ENCODE peak calls at places on chromosomes 2 and 18, in five cellular contexts. C, D, V, S and I are unnamed samples.

GRCh38 chr2:160269803-160270570 is 69.9 kb upstream of the ITGB6 start:
- DNase-seq in C (peak), D (no peak), V (peak), S (peak), I (peak)

GRCh38 chr18:31946305-31947046 is 3.5 kb upstream of the TRAPPC8 start:
- DNase-seq in C (no peak), D (no peak), V (no peak), S (no peak), I (no peak)

GRCh38 chr18:4107049-4107459 is 348.1 kb downstream of the DLGAP1 start:
- DNase-seq in C (no peak), D (no peak), V (no peak), S (no peak), I (no peak)

GRCh38 chr2:145033438-145033837 is 513.5 kb upstream of the ZEB2 start:
- DNase-seq in C (no peak), D (no peak), V (no peak), S (no peak), I (no peak)

GRCh38 chr2:118223487-118224136 is 135.3 kb downstream of the INSIG2 start:
- DNase-seq in C (peak), D (no peak), V (no peak), S (no peak), I (no peak)

GRCh38 chr2:20415511-20415918 is 31.4 kb upstream of the RHOB start:
- DNase-seq in C (no peak), D (peak), V (no peak), S (no peak), I (no peak)

GRCh38 chr2:186853871-186854435 is 5.0 kb upstream of the ZSWIM2 start:
- DNase-seq in C (no peak), D (no peak), V (no peak), S (no peak), I (no peak)

GRCh38 chr2:43078781-43079755 is 147.3 kb downstream of the ZFP36L2 start:
- DNase-seq in C (no peak), D (no peak), V (no peak), S (no peak), I (peak)

GRCh38 chr2:10221443-10221842 is 81.3 kb upstream of the HPCAL1 start:
- DNase-seq in C (no peak), D (no peak), V (no peak), S (no peak), I (no peak)

GRCh38 chr2:85649201-85650190 is 18.5 kb downstream of the SFTPB start:
- DNase-seq in C (no peak), D (peak), V (peak), S (no peak), I (peak)

GRCh38 chr2:238406222-238406997 is 20.3 kb upstream of the ASB1 start:
- DNase-seq in C (no peak), D (no peak), V (no peak), S (no peak), I (no peak)

GRCh38 chr2:2743164-2743571 is 412.1 kb upstream of the MYT1L start:
- DNase-seq in C (no peak), D (peak), V (peak), S (peak), I (no peak)

GRCh38 chr2:110725370-110725769 is 7.0 kb upstream of the ACOXL start:
- DNase-seq in C (no peak), D (no peak), V (no peak), S (no peak), I (no peak)

GRCh38 chr2:55141572-55142413 is 90.3 kb downstream of the CLHC1 start:
- DNase-seq in C (no peak), D (peak), V (no peak), S (no peak), I (no peak)

GRCh38 chr2:70381235-70381634 is 79.4 kb upstream of the FAM136A start:
- DNase-seq in C (no peak), D (peak), V (no peak), S (no peak), I (no peak)

GRCh38 chr2:182650704-182651103 is 65.4 kb upstream of the DNAJC10 start:
- DNase-seq in C (peak), D (peak), V (peak), S (no peak), I (peak)

GRCh38 chr18:13236411-13236810 is 17.9 kb downstream of the LDLRAD4 start:
- DNase-seq in C (no peak), D (no peak), V (no peak), S (peak), I (no peak)

GRCh38 chr2:120729410-120730052 is 6.1 kb upstream of the GLI2 start:
- DNase-seq in C (peak), D (peak), V (peak), S (no peak), I (peak)

GRCh38 chr18:54147439-54147838 is 77.0 kb downstream of the MBD2 start:
- DNase-seq in C (no peak), D (no peak), V (no peak), S (no peak), I (no peak)

GRCh38 chr18:8264861-8265411 is 344.3 kb upstream of the RAB12 start:
- DNase-seq in C (peak), D (no peak), V (no peak), S (no peak), I (no peak)

GRCh38 chr2:857081-857480 is 93.6 kb upstream of the SNTG2 start:
- DNase-seq in C (no peak), D (no peak), V (no peak), S (no peak), I (no peak)

GRCh38 chr2:204897561-204897960 is 352.3 kb downstream of the PARD3B start:
- DNase-seq in C (no peak), D (no peak), V (no peak), S (no peak), I (no peak)

GRCh38 chr2:105409717-105410116 is 10.9 kb upstream of the FHL2 start:
- DNase-seq in C (no peak), D (peak), V (peak), S (peak), I (peak)

GRCh38 chr2:128681351-128681906 is 362.8 kb upstream of the HS6ST1 start:
- DNase-seq in C (no peak), D (no peak), V (no peak), S (no peak), I (peak)

GRCh38 chr2:64276417-64277095 is 132.3 kb upstream of the PELI1 start:
- DNase-seq in C (no peak), D (peak), V (peak), S (no peak), I (peak)

GRCh38 chr18:55419939-55420664 is 167.9 kb downstream of the TCF4 start:
- DNase-seq in C (no peak), D (no peak), V (no peak), S (no peak), I (no peak)

GRCh38 chr2:128449226-128450061 is 130.8 kb upstream of the HS6ST1 start:
- DNase-seq in C (no peak), D (no peak), V (no peak), S (no peak), I (no peak)

GRCh38 chr2:109370399-109370990 is 241.5 kb downstream of the SH3RF3 start:
- DNase-seq in C (no peak), D (no peak), V (no peak), S (no peak), I (no peak)

GRCh38 chr2:68753318-68753717 is 18.7 kb downstream of the ARHGAP25 start:
- DNase-seq in C (no peak), D (no peak), V (no peak), S (no peak), I (no peak)

GRCh38 chr2:218010838-218011616 is 8.2 kb upstream of the TNS1 start:
- DNase-seq in C (no peak), D (no peak), V (no peak), S (no peak), I (no peak)

GRCh38 chr18:4878480-4878879 is 318.6 kb downstream of the AKAIN1 start:
- DNase-seq in C (no peak), D (no peak), V (no peak), S (no peak), I (no peak)

GRCh38 chr2:56749152-56749752 is 565.5 kb downstream of the CCDC85A start:
- DNase-seq in C (peak), D (peak), V (no peak), S (no peak), I (peak)

GRCh38 chr2:121333834-121334558 is 49.0 kb upstream of the TFCP2L1 start:
- DNase-seq in C (no peak), D (no peak), V (no peak), S (no peak), I (no peak)

GRCh38 chr2:218329826-218330651 is 26.6 kb upstream of the CATIP start:
- DNase-seq in C (no peak), D (no peak), V (no peak), S (no peak), I (peak)

GRCh38 chr2:96369186-96369585 is 33.6 kb downstream of the NCAPH start:
- DNase-seq in C (no peak), D (no peak), V (no peak), S (no peak), I (no peak)

GRCh38 chr2:198913394-198914152 is 544.2 kb downstream of the SATB2 start:
- DNase-seq in C (no peak), D (no peak), V (no peak), S (no peak), I (no peak)

GRCh38 chr2:122736279-122736678 is 980.8 kb downstream of the TSN start:
- DNase-seq in C (no peak), D (peak), V (no peak), S (no peak), I (no peak)

GRCh38 chr2:136764397-136765255 is 719 bp upstream of the THSD7B start:
- DNase-seq in C (peak), D (no peak), V (no peak), S (no peak), I (peak)